ENCODE peak calls at places on chromosomes 13 and 19, in six cellular contexts. One of them, this sample, is unnamed.

GRCh38 chr13:79225487-79226232 is 180.4 kb downstream of the RBM26 start:
- DNase-seq in body of pancreas: no peak
- DNase-seq in mucosa of descending colon: no peak
- DNase-seq in left lung: no peak
- DNase-seq in stomach: no peak
- DNase-seq in AG04450: no peak
- DNase-seq in this sample: no peak

GRCh38 chr13:106405731-106406130 is 129.7 kb downstream of the EFNB2 start:
- DNase-seq in body of pancreas: no peak
- DNase-seq in mucosa of descending colon: no peak
- DNase-seq in left lung: no peak
- DNase-seq in stomach: no peak
- DNase-seq in AG04450: no peak
- DNase-seq in this sample: no peak

GRCh38 chr19:42280761-42281174 is 11.7 kb downstream of the CIC start:
- DNase-seq in body of pancreas: no peak
- DNase-seq in mucosa of descending colon: no peak
- DNase-seq in left lung: no peak
- DNase-seq in stomach: no peak
- DNase-seq in AG04450: no peak
- DNase-seq in this sample: no peak

GRCh38 chr19:38727306-38727867 is 16.9 kb downstream of the CAPN12 start:
- DNase-seq in body of pancreas: no peak
- DNase-seq in mucosa of descending colon: no peak
- DNase-seq in left lung: no peak
- DNase-seq in stomach: no peak
- DNase-seq in AG04450: no peak
- DNase-seq in this sample: no peak

GRCh38 chr19:1168877-1169791 is 4.9 kb downstream of the SBNO2 start:
- DNase-seq in body of pancreas: peak; percentile 51
- DNase-seq in mucosa of descending colon: no peak
- DNase-seq in left lung: no peak
- DNase-seq in stomach: peak; percentile 82
- DNase-seq in AG04450: no peak
- DNase-seq in this sample: no peak

GRCh38 chr13:98650376-98651107 is 73.6 kb upstream of the STK24 start:
- DNase-seq in body of pancreas: peak; percentile 56
- DNase-seq in mucosa of descending colon: peak; percentile 93
- DNase-seq in left lung: peak; percentile 53
- DNase-seq in stomach: peak; percentile 86
- DNase-seq in AG04450: no peak
- DNase-seq in this sample: no peak

GRCh38 chr19:58561373-58562125 is 3.1 kb upstream of the UBE2M start:
- DNase-seq in body of pancreas: no peak
- DNase-seq in mucosa of descending colon: no peak
- DNase-seq in left lung: no peak
- DNase-seq in stomach: no peak
- DNase-seq in AG04450: no peak
- DNase-seq in this sample: no peak

GRCh38 chr19:45668342-45668871 is 386 bp downstream of the GIPR start:
- DNase-seq in body of pancreas: no peak
- DNase-seq in mucosa of descending colon: peak; percentile 40
- DNase-seq in left lung: no peak
- DNase-seq in stomach: peak; percentile 28
- DNase-seq in AG04450: no peak
- DNase-seq in this sample: no peak

GRCh38 chr13:72839831-72840426 is 58.0 kb downstream of the PIBF1 start:
- DNase-seq in body of pancreas: peak; percentile 66
- DNase-seq in mucosa of descending colon: peak; percentile 82
- DNase-seq in left lung: no peak
- DNase-seq in stomach: peak; percentile 72
- DNase-seq in AG04450: peak; percentile 3
- DNase-seq in this sample: no peak

GRCh38 chr13:85332595-85332994 is 466.6 kb downstream of the SLITRK6 start:
- DNase-seq in body of pancreas: no peak
- DNase-seq in mucosa of descending colon: no peak
- DNase-seq in left lung: no peak
- DNase-seq in stomach: no peak
- DNase-seq in AG04450: no peak
- DNase-seq in this sample: no peak
- TF ChIP-seq CTCF in body of pancreas: no peak
- TF ChIP-seq CTCF in mucosa of descending colon: no peak
- TF ChIP-seq CTCF in left lung: no peak
- TF ChIP-seq CTCF in stomach: no peak
- TF ChIP-seq CTCF in AG04450: no peak
- TF ChIP-seq CTCF in this sample: no peak

DNA sequence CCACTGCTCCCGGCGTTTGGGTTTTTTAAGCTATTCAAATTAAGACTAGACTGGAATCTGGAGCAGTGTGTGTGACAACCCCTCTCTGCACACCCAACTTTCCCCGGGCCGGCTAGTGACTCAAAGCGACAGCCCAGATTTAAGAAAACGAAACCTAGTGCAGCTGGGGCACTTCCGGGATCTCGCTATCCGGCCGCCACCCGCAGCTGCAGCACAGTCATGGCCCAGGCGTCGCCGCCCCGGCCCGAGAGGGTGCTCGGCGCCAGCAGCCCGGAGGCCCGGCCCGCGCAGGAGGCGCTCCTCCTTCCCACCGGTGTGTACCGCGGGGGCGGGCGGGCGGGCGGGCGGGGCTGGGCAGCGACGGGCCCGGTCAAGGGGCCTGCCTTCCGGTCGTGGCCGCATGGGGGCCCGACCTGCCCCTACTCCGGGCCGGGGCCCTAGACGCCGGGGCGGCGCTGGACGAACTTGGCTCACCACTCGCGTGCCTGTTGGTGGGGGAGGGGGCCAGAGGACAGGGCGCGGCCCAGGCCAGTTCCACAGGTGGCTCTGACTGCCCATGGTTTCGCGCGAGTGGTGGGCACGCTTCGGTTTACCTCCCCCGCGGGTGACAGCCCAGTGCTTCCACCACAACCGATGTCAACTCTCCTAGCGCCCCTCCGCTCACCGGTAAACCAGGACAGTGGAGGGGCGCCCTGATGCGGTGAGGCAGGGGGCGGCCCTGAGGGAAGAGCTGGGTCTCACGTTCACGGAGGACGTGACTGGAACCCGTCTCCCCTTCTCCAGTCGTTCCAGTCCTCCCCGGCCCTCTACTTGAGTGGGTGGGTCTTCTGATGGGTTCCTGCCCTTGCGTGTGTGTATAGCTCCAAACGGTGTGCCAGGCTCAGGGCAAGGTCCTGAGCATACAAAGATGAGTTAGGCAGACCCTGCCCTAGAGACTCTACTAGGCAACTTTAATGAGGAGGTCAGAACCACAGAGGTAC is at the start of gene PHF11:
- DNase-seq in body of pancreas: peak; percentile 85
- DNase-seq in mucosa of descending colon: peak; percentile 85
- DNase-seq in left lung: peak; percentile 86
- DNase-seq in stomach: peak; percentile 86
- DNase-seq in AG04450: no peak
- DNase-seq in this sample: no peak
- H3K4me3 ChIP-seq in body of pancreas: peak within 1 kb of the TSS; percentile 64
- H3K4me3 ChIP-seq in mucosa of descending colon: peak within 1 kb of the TSS; percentile 38
- H3K4me3 ChIP-seq in left lung: peak within 1 kb of the TSS; percentile 51
- H3K4me3 ChIP-seq in stomach: peak within 1 kb of the TSS; percentile 54
- H3K4me3 ChIP-seq in AG04450: peak within 1 kb of the TSS; percentile 59
- H3K4me3 ChIP-seq in this sample: peak within 1 kb of the TSS; percentile 62

GRCh38 chr13:97268772-97269171 is 46.6 kb downstream of the MBNL2 start:
- DNase-seq in body of pancreas: no peak
- DNase-seq in mucosa of descending colon: no peak
- DNase-seq in left lung: no peak
- DNase-seq in stomach: no peak
- DNase-seq in AG04450: no peak
- DNase-seq in this sample: no peak
- TF ChIP-seq CTCF in body of pancreas: no peak
- TF ChIP-seq CTCF in mucosa of descending colon: no peak
- TF ChIP-seq CTCF in left lung: no peak
- TF ChIP-seq CTCF in stomach: no peak
- TF ChIP-seq CTCF in AG04450: peak; percentile 26
- TF ChIP-seq CTCF in this sample: no peak

GRCh38 chr19:31377736-31378135 is 28.5 kb upstream of the TSHZ3 start:
- DNase-seq in body of pancreas: no peak
- DNase-seq in mucosa of descending colon: no peak
- DNase-seq in left lung: no peak
- DNase-seq in stomach: no peak
- DNase-seq in AG04450: no peak
- DNase-seq in this sample: no peak
- H3K4me3 ChIP-seq in body of pancreas: no peak overlapping the region
- H3K4me3 ChIP-seq in mucosa of descending colon: no peak overlapping the region
- H3K4me3 ChIP-seq in left lung: no peak overlapping the region
- H3K4me3 ChIP-seq in stomach: no peak overlapping the region
- H3K4me3 ChIP-seq in AG04450: no peak overlapping the region
- H3K4me3 ChIP-seq in this sample: no peak overlapping the region

GRCh38 chr13:86741762-86742285 is 929.3 kb upstream of the SLITRK5 start:
- DNase-seq in body of pancreas: no peak
- DNase-seq in mucosa of descending colon: no peak
- DNase-seq in left lung: no peak
- DNase-seq in stomach: no peak
- DNase-seq in AG04450: no peak
- DNase-seq in this sample: no peak
- TF ChIP-seq CTCF in body of pancreas: no peak
- TF ChIP-seq CTCF in mucosa of descending colon: no peak
- TF ChIP-seq CTCF in left lung: no peak
- TF ChIP-seq CTCF in stomach: no peak
- TF ChIP-seq CTCF in AG04450: peak; percentile 19
- TF ChIP-seq CTCF in this sample: no peak

GRCh38 chr19:10899171-10899653 is 27.9 kb downstream of the CARM1 start:
- DNase-seq in body of pancreas: peak; percentile 86
- DNase-seq in mucosa of descending colon: peak; percentile 90
- DNase-seq in left lung: peak; percentile 57
- DNase-seq in stomach: peak; percentile 85
- DNase-seq in AG04450: no peak
- DNase-seq in this sample: no peak
- H3K4me3 ChIP-seq in body of pancreas: no peak overlapping the region
- H3K4me3 ChIP-seq in mucosa of descending colon: no peak overlapping the region
- H3K4me3 ChIP-seq in left lung: no peak overlapping the region
- H3K4me3 ChIP-seq in stomach: no peak overlapping the region
- H3K4me3 ChIP-seq in AG04450: no peak overlapping the region
- H3K4me3 ChIP-seq in this sample: no peak overlapping the region

GRCh38 chr13:30863796-30864195 is 42.3 kb upstream of the MEDAG start:
- DNase-seq in body of pancreas: no peak
- DNase-seq in mucosa of descending colon: no peak
- DNase-seq in left lung: no peak
- DNase-seq in stomach: no peak
- DNase-seq in AG04450: no peak
- DNase-seq in this sample: no peak

GRCh38 chr13:30861836-30862467 is 44.1 kb upstream of the MEDAG start:
- DNase-seq in body of pancreas: no peak
- DNase-seq in mucosa of descending colon: no peak
- DNase-seq in left lung: no peak
- DNase-seq in stomach: no peak
- DNase-seq in AG04450: no peak
- DNase-seq in this sample: no peak

GRCh38 chr13:30863231-30863630 is 42.8 kb upstream of the MEDAG start:
- DNase-seq in body of pancreas: no peak
- DNase-seq in mucosa of descending colon: no peak
- DNase-seq in left lung: no peak
- DNase-seq in stomach: no peak
- DNase-seq in AG04450: no peak
- DNase-seq in this sample: no peak

GRCh38 chr13:30861163-30861562 is 44.9 kb upstream of the MEDAG start:
- DNase-seq in body of pancreas: no peak
- DNase-seq in mucosa of descending colon: no peak
- DNase-seq in left lung: no peak
- DNase-seq in stomach: no peak
- DNase-seq in AG04450: no peak
- DNase-seq in this sample: no peak

DNA sequence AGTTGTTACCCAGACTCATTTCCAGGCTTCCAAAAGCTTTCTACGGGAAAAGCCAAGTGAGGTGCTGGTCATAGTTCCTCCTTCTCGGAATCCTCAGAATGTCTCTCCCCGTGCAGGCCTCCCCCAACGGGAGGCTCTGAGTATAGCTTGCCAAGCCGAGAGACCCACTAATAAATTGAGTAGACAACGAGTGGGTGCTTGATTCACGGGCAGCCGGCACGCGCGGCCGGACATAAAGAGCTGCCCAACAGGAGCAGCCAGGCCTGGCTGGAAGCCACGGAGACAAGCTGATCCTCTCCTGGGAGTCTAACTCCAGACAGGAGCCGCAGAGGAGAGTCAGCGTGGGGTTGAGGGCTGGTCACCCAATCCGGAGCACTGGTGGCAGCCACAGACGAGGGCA is 43.4 kb upstream of the MEDAG start:
- DNase-seq in body of pancreas: no peak
- DNase-seq in mucosa of descending colon: no peak
- DNase-seq in left lung: no peak
- DNase-seq in stomach: no peak
- DNase-seq in AG04450: no peak
- DNase-seq in this sample: no peak
- TF ChIP-seq CTCF in body of pancreas: no peak
- TF ChIP-seq CTCF in mucosa of descending colon: no peak
- TF ChIP-seq CTCF in left lung: no peak
- TF ChIP-seq CTCF in stomach: no peak
- TF ChIP-seq CTCF in AG04450: no peak
- TF ChIP-seq CTCF in this sample: no peak

DNA sequence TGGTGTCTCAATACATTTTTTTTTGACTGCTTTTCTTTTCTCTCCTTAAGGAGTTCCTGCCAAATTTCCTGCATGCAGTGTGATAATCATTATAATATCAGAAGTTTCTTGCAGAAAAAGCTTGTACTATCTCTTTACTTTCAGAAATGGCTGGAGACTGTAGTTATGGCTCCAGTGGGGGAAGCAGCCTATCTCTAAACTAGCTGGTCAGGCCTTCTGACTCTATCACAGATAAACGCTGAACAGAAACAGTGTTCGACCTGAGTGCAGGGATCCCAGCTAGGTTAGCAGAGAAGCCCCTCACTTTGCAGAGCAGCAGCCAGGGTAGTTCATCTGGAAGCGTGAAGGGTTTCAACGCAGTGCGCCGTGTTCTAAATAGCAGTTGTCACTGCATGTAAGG is 1.9 kb downstream of the CCNE1 start:
- DNase-seq in body of pancreas: no peak
- DNase-seq in mucosa of descending colon: no peak
- DNase-seq in left lung: no peak
- DNase-seq in stomach: no peak
- DNase-seq in AG04450: no peak
- DNase-seq in this sample: no peak
- H3K4me3 ChIP-seq in body of pancreas: no peak overlapping the region
- H3K4me3 ChIP-seq in mucosa of descending colon: no peak overlapping the region
- H3K4me3 ChIP-seq in left lung: no peak overlapping the region
- H3K4me3 ChIP-seq in stomach: no peak overlapping the region
- H3K4me3 ChIP-seq in AG04450: no peak overlapping the region
- H3K4me3 ChIP-seq in this sample: no peak overlapping the region